ENCODE peak calls at places on chromosomes 13 and 19, in nine cellular contexts. S is spleen; B is mammary epithelial cell; K is esophagus squamous epithelium; M is neural progenitor cell; I is psoas muscle; P is fibroblast of lung; L is effector memory CD4-positive, alpha-beta T cell; C is neuronal stem cell. X is an unnamed sample.

GRCh38 chr19:19747357-19748220 is 14.7 kb upstream of the ZNF14 start:
- DNase-seq in S (peak), B (no peak), K (no peak), M (no peak), I (no peak), P (no peak), L (no peak), C (no peak), X (no peak)

GRCh38 chr19:42634409-42635232 is 39.9 kb upstream of the CEACAM8 start:
- DNase-seq in S (no peak), B (peak), K (no peak), M (peak), I (no peak), P (peak), L (no peak), C (no peak), X (peak)

GRCh38 chr13:23549724-23550123 is 20.5 kb upstream of the TNFRSF19 start:
- DNase-seq in S (no peak), B (no peak), K (no peak), M (no peak), I (no peak), P (no peak), L (no peak), C (no peak), X (no peak)

GRCh38 chr13:80840313-80840976 is 499.5 kb upstream of the SPRY2 start:
- DNase-seq in S (no peak), B (no peak), K (no peak), M (peak), I (no peak), P (peak), L (no peak), C (peak), X (no peak)

GRCh38 chr13:103157434-103158145 is 91.4 kb upstream of the SLC10A2 start:
- DNase-seq in S (no peak), B (no peak), K (no peak), M (no peak), I (no peak), P (no peak), L (no peak), C (no peak), X (no peak)

GRCh38 chr19:1130801-1131717 is 27.3 kb downstream of the GPX4 start:
- DNase-seq in S (peak), B (no peak), K (no peak), M (no peak), I (no peak), P (no peak), L (no peak), C (no peak), X (no peak)

GRCh38 chr19:33373701-33374405 is at the start of gene CEBPG:
- DNase-seq in S (no peak), B (peak), K (no peak), M (peak), I (peak), P (peak), L (peak), C (peak), X (peak)

GRCh38 chr13:113670541-113670940 is 3.5 kb downstream of the GRK1 start:
- DNase-seq in S (peak), B (no peak), K (no peak), M (no peak), I (no peak), P (no peak), L (no peak), C (no peak), X (no peak)

GRCh38 chr19:31513841-31514240 is 164.6 kb upstream of the TSHZ3 start:
- DNase-seq in S (no peak), B (no peak), K (no peak), M (no peak), I (no peak), P (no peak), L (no peak), C (no peak), X (no peak)

GRCh38 chr19:18590273-18591272 is 2.0 kb downstream of the REX1BD start:
- DNase-seq in S (no peak), B (peak), K (no peak), M (peak), I (peak), P (peak), L (no peak), C (peak), X (peak)

GRCh38 chr19:792361-792885 is 4.8 kb upstream of the PTBP1 start:
- DNase-seq in S (no peak), B (no peak), K (no peak), M (no peak), I (no peak), P (no peak), L (no peak), C (no peak), X (no peak)

GRCh38 chr13:112077729-112078128 is 10.8 kb downstream of the SOX1 start:
- DNase-seq in S (no peak), B (no peak), K (no peak), M (peak), I (no peak), P (no peak), L (no peak), C (no peak), X (no peak)

GRCh38 chr19:2168619-2169424 is 5.1 kb downstream of the DOT1L start:
- DNase-seq in S (peak), B (peak), K (peak), M (peak), I (peak), P (peak), L (peak), C (peak), X (no peak)

GRCh38 chr13:53015044-53015443 is 13.6 kb upstream of the OLFM4 start:
- DNase-seq in S (no peak), B (no peak), K (no peak), M (no peak), I (no peak), P (no peak), L (no peak), C (no peak), X (no peak)

GRCh38 chr13:95128045-95128643 is 173.1 kb downstream of the ABCC4 start:
- DNase-seq in S (no peak), B (no peak), K (no peak), M (peak), I (no peak), P (peak), L (no peak), C (no peak), X (no peak)

GRCh38 chr19:39110263-39110967 is 15.2 kb upstream of the PAK4 start:
- DNase-seq in S (peak), B (no peak), K (no peak), M (peak), I (peak), P (peak), L (peak), C (peak), X (peak)

GRCh38 chr19:40465025-40465780 is at the start of gene BLVRB:
- DNase-seq in S (no peak), B (peak), K (no peak), M (no peak), I (no peak), P (peak), L (peak), C (no peak), X (no peak)

GRCh38 chr13:28568286-28568685 is 73.4 kb upstream of the FLT1 start:
- DNase-seq in S (no peak), B (no peak), K (no peak), M (no peak), I (peak), P (peak), L (no peak), C (no peak), X (peak)

GRCh38 chr19:39318690-39319089 is 2.0 kb downstream of the LRFN1 start:
- DNase-seq in S (no peak), B (no peak), K (no peak), M (no peak), I (no peak), P (no peak), L (no peak), C (no peak), X (no peak)

GRCh38 chr13:95185851-95186250 is 115.4 kb downstream of the ABCC4 start:
- DNase-seq in S (no peak), B (no peak), K (no peak), M (no peak), I (no peak), P (no peak), L (peak), C (no peak), X (peak)

GRCh38 chr13:23202383-23202782 is 21.6 kb downstream of the SGCG start:
- DNase-seq in S (no peak), B (no peak), K (no peak), M (no peak), I (no peak), P (no peak), L (no peak), C (no peak), X (no peak)

GRCh38 chr13:110566201-110566600 is 4.7 kb upstream of the RAB20 start:
- DNase-seq in S (no peak), B (no peak), K (no peak), M (no peak), I (no peak), P (no peak), L (no peak), C (no peak), X (no peak)

GRCh38 chr13:100336795-100337516 is 248.1 kb downstream of the PCCA start:
- DNase-seq in S (no peak), B (no peak), K (no peak), M (no peak), I (no peak), P (no peak), L (no peak), C (no peak), X (no peak)

GRCh38 chr13:30796132-30796832 is 60.9 kb downstream of the ALOX5AP start:
- DNase-seq in S (no peak), B (peak), K (no peak), M (no peak), I (no peak), P (peak), L (no peak), C (no peak), X (peak)

GRCh38 chr19:17967258-17968051 is 548 bp downstream of the KCNN1 start:
- DNase-seq in S (no peak), B (no peak), K (no peak), M (peak), I (no peak), P (no peak), L (no peak), C (no peak), X (no peak)

GRCh38 chr13:20525144-20525600 is 485 bp downstream of the CRYL1 start:
- DNase-seq in S (peak), B (peak), K (no peak), M (peak), I (peak), P (peak), L (no peak), C (peak), X (no peak)

GRCh38 chr13:95481051-95481775 is 71.3 kb upstream of the CLDN10 start:
- DNase-seq in S (no peak), B (peak), K (no peak), M (no peak), I (no peak), P (peak), L (no peak), C (no peak), X (no peak)

GRCh38 chr19:10919352-10920287 is 8.8 kb downstream of the YIPF2 start:
- DNase-seq in S (no peak), B (no peak), K (no peak), M (no peak), I (no peak), P (no peak), L (no peak), C (no peak), X (no peak)

GRCh38 chr13:43583331-43583730 is 203.4 kb downstream of the ENOX1 start:
- DNase-seq in S (no peak), B (no peak), K (no peak), M (no peak), I (no peak), P (no peak), L (no peak), C (no peak), X (no peak)

GRCh38 chr19:20661150-20661819 is at the start of gene ZNF626:
- DNase-seq in S (peak), B (peak), K (peak), M (peak), I (peak), P (peak), L (peak), C (peak), X (no peak)

GRCh38 chr13:30033681-30034447 is 183.4 kb upstream of the UBL3 start:
- DNase-seq in S (no peak), B (peak), K (no peak), M (no peak), I (no peak), P (peak), L (no peak), C (no peak), X (no peak)

GRCh38 chr13:84571264-84571663 is 689.0 kb upstream of the SLITRK1 start:
- DNase-seq in S (no peak), B (no peak), K (no peak), M (no peak), I (no peak), P (no peak), L (no peak), C (no peak), X (no peak)

GRCh38 chr19:19540707-19541515 is 2.8 kb downstream of the CILP2 start:
- DNase-seq in S (peak), B (peak), K (no peak), M (peak), I (no peak), P (peak), L (peak), C (peak), X (peak)

GRCh38 chr19:29098863-29099481 is 114.0 kb downstream of the UQCRFS1 start:
- DNase-seq in S (peak), B (peak), K (no peak), M (no peak), I (peak), P (peak), L (no peak), C (no peak), X (no peak)

GRCh38 chr13:26971990-26972888 is 199.4 kb downstream of the USP12 start:
- DNase-seq in S (peak), B (peak), K (no peak), M (peak), I (no peak), P (peak), L (no peak), C (peak), X (peak)

GRCh38 chr13:102873653-102874052 is 27.8 kb downstream of the ERCC5 start:
- DNase-seq in S (no peak), B (peak), K (no peak), M (no peak), I (no peak), P (peak), L (no peak), C (no peak), X (no peak)

GRCh38 chr19:55552206-55552605 is 6.9 kb upstream of the SBK3 start:
- DNase-seq in S (no peak), B (peak), K (no peak), M (no peak), I (no peak), P (no peak), L (no peak), C (no peak), X (no peak)

GRCh38 chr13:44402902-44403719 is 29.5 kb downstream of the SERP2 start:
- DNase-seq in S (peak), B (peak), K (no peak), M (no peak), I (no peak), P (no peak), L (no peak), C (no peak), X (no peak)

GRCh38 chr19:294819-295686 is 3.9 kb upstream of the PLPP2 start:
- DNase-seq in S (no peak), B (no peak), K (no peak), M (peak), I (no peak), P (no peak), L (no peak), C (no peak), X (peak)

GRCh38 chr19:37055330-37055729 is 22.9 kb upstream of the ZNF420 start:
- DNase-seq in S (no peak), B (no peak), K (no peak), M (no peak), I (no peak), P (no peak), L (no peak), C (no peak), X (no peak)

DNA sequence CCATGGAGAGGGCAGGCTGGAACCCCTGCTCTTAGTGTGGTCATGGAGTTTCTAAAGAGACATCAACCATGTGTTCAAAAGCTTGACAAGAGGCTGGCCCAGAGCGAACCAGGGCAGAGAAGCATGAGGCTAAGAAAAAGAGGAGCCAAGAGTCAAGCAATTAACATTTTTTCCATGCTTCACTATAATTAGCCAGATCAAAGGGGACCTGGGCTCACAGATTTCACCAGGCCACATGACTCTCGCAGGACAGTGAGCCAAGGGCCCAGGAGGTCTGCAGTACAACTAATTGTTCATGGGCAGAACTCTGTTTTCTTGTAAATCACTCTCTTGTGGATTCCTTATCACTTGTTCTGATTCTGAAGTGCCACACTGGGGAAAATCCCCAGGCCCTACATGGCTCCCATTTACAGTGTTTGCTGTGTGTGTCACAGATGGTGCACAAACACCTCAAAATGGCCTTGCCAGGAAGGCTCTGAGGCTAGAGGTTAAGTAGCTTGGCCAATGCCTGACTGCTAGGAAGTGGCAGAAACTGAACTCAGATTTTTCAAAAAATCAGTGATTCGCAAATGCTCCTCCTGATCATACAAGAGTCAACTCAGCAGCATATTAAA is 101.2 kb downstream of the LHFPL6 start:
- DNase-seq in S (no peak), B (no peak), K (no peak), M (peak), I (no peak), P (no peak), L (no peak), C (peak), X (no peak)
- H3K27ac ChIP-seq in S (no peak), B (no peak), K (no peak), M (no peak), I (no peak), P (no peak), L (no peak), C (peak), X (no peak)

GRCh38 chr13:51221674-51222509 is at the start of gene FAM124A:
- DNase-seq in S (peak), B (no peak), K (no peak), M (peak), I (peak), P (peak), L (no peak), C (peak), X (peak)
- H3K27ac ChIP-seq in S (peak), B (no peak), K (peak), M (peak), I (peak), P (no peak), L (no peak), C (peak), X (no peak)

DNA sequence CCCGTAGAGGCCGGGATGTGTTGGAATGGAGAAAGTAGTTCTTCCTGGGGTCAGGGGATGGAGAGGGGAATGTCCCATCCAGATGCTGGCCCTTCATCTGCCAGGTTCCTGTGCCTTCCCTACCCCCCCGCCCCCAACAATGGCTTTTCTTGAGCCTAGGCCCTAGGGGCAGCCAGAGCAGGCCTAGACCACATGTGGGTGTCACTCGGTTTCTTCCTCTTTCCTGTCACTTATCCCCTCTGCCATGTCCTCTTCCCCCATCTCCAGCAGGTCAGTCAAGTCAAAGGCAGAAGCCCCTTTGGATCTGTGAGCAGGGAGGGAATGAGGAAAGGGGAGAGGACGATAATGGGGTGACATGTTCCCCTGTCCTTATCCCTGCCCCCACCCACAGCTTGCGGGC is 36.4 kb downstream of the LYL1 start:
- DNase-seq in S (no peak), B (no peak), K (no peak), M (no peak), I (no peak), P (no peak), L (no peak), C (no peak), X (no peak)
- H3K27ac ChIP-seq in S (no peak), B (no peak), K (no peak), M (no peak), I (peak), P (no peak), L (no peak), C (no peak), X (no peak)

DNA sequence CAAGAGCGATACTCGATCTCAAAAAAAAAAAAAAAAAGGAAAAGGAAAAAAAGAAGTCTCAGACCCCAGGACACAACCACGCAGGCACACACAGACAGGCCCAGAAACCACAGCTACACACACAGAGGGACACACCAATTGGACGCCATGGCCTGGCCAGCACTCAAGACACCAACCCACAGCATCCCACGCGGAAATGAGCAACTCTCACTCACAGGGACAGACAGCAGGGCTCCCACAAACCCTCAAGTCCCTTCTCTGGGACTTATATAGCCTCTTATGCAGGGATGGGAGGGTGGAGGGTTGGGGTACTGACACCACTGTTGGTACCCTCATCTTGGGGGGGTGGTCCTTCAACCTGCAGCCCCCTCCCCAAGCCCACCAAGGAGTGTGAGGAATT is 5.9 kb downstream of the NOTCH3 start:
- DNase-seq in S (no peak), B (peak), K (no peak), M (no peak), I (no peak), P (no peak), L (no peak), C (no peak), X (no peak)
- H3K27ac ChIP-seq in S (no peak), B (no peak), K (peak), M (no peak), I (peak), P (peak), L (no peak), C (no peak), X (peak)

DNA sequence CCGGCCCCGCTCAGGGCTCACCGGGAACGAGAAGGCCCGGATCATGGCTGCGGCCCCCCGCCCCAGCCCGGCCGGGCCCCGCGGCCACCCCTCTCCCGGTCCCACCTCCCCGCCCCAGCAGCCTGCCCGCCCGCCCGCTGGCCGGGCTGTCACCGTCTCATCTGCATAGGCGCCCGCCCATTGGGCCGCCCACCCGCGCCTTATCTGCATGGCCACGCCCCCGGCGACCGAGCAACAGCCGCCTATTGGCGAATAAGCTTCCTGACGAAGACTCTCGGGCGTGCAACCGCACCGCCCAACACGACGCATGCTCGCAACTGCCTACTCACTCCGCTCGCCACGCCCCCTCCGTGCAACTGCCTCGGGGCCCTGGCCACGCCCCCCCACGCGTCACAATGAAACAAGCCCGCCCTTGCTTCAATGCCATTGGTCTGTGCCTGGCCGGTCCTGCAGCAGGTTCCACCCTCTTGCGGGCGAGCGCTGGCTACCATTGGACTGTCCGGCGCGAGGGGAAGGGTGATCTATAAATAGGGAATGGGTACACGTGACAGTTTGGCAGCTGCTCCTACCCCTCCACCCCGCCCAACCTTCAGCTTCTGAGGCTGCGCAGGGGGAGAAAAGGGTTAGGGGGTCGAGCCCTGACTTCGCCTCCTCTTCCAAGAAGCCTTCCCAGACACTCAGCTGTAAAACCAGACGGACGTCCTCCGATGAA is at the start of gene DACT3:
- DNase-seq in S (peak), B (peak), K (peak), M (peak), I (peak), P (peak), L (peak), C (peak), X (peak)
- H3K27ac ChIP-seq in S (peak), B (peak), K (peak), M (peak), I (peak), P (peak), L (peak), C (peak), X (peak)

X was measured in DND-41.